ENCODE peak calls at places on chromosomes 12 and 14, in eight cellular contexts. X, I, B, F, P, Y, L and R are unnamed samples.

GRCh38 chr12:51980051-51980808 is 26.5 kb upstream of the TAMALIN start:
- DNase-seq in X (peak), I (peak), B (peak), F (peak), P (peak), Y (peak), L (peak), R (peak)

GRCh38 chr12:18146375-18146774 is 56.4 kb upstream of the RERGL start:
- DNase-seq in X (no peak), I (no peak), B (peak), F (no peak), P (no peak), Y (no peak), L (no peak), R (no peak)

GRCh38 chr14:45891417-45892080 is 638.5 kb upstream of the MIS18BP1 start:
- DNase-seq in X (no peak), I (no peak), B (no peak), F (peak), P (no peak), Y (peak), L (peak), R (no peak)

GRCh38 chr12:19421503-19422282 is 17.6 kb upstream of the AEBP2 start:
- DNase-seq in X (no peak), I (no peak), B (no peak), F (no peak), P (no peak), Y (no peak), L (no peak), R (no peak)

GRCh38 chr12:1584326-1584725 is 10.1 kb downstream of the FBXL14 start:
- DNase-seq in X (no peak), I (no peak), B (no peak), F (no peak), P (no peak), Y (no peak), L (no peak), R (no peak)

GRCh38 chr14:52413729-52414453 is 99.8 kb downstream of the PTGER2 start:
- DNase-seq in X (no peak), I (no peak), B (peak), F (no peak), P (no peak), Y (no peak), L (no peak), R (no peak)

GRCh38 chr12:121120323-121120722 is 12.4 kb upstream of the P2RX7 start:
- DNase-seq in X (no peak), I (no peak), B (peak), F (no peak), P (no peak), Y (no peak), L (no peak), R (no peak)

GRCh38 chr14:69328765-69329164 is 68.8 kb downstream of the GALNT16 start:
- DNase-seq in X (no peak), I (no peak), B (no peak), F (no peak), P (no peak), Y (no peak), L (no peak), R (no peak)

GRCh38 chr14:76720382-76720813 is 40.9 kb upstream of the VASH1 start:
- DNase-seq in X (peak), I (peak), B (no peak), F (peak), P (no peak), Y (no peak), L (peak), R (no peak)

GRCh38 chr12:76195920-76196319 is 111.4 kb upstream of the NAP1L1 start:
- DNase-seq in X (no peak), I (no peak), B (no peak), F (no peak), P (no peak), Y (no peak), L (no peak), R (no peak)

GRCh38 chr12:122827258-122827657 is 8.0 kb upstream of the HIP1R start:
- DNase-seq in X (no peak), I (no peak), B (no peak), F (no peak), P (no peak), Y (no peak), L (no peak), R (peak)

GRCh38 chr14:63624203-63624602 is 17.5 kb downstream of the WDR89 start:
- DNase-seq in X (no peak), I (no peak), B (no peak), F (no peak), P (no peak), Y (no peak), L (no peak), R (no peak)

GRCh38 chr14:23590198-23590597 is 11.6 kb upstream of the JPH4 start:
- DNase-seq in X (no peak), I (no peak), B (no peak), F (no peak), P (no peak), Y (no peak), L (no peak), R (no peak)

GRCh38 chr12:119363490-119363889 is 29.0 kb downstream of the CCDC60 start:
- DNase-seq in X (no peak), I (no peak), B (no peak), F (no peak), P (no peak), Y (no peak), L (peak), R (no peak)

GRCh38 chr12:84599539-84599938 is 313.1 kb downstream of the SLC6A15 start:
- DNase-seq in X (no peak), I (no peak), B (peak), F (peak), P (no peak), Y (peak), L (peak), R (no peak)

GRCh38 chr12:3164454-3165310 is 87.5 kb downstream of the TSPAN9 start:
- DNase-seq in X (no peak), I (peak), B (no peak), F (peak), P (no peak), Y (no peak), L (no peak), R (no peak)

GRCh38 chr12:105357162-105357691 is 26.7 kb downstream of the C12orf75 start:
- DNase-seq in X (peak), I (no peak), B (peak), F (peak), P (no peak), Y (no peak), L (no peak), R (peak)

GRCh38 chr12:51941669-51942455 is 9.6 kb upstream of the ACVR1B start:
- DNase-seq in X (no peak), I (no peak), B (no peak), F (no peak), P (no peak), Y (no peak), L (no peak), R (no peak)

GRCh38 chr14:92958373-92959188 is 35.6 kb downstream of the CHGA start:
- DNase-seq in X (no peak), I (no peak), B (no peak), F (no peak), P (no peak), Y (no peak), L (no peak), R (no peak)

GRCh38 chr14:84751745-84752144 is 778.2 kb upstream of the FLRT2 start:
- DNase-seq in X (no peak), I (no peak), B (no peak), F (no peak), P (no peak), Y (no peak), L (no peak), R (no peak)

GRCh38 chr14:69615471-69616407 is 4.3 kb downstream of the SUSD6 start:
- DNase-seq in X (peak), I (peak), B (peak), F (no peak), P (no peak), Y (no peak), L (no peak), R (peak)

GRCh38 chr14:69712637-69713088 is 54.3 kb upstream of the SRSF5 start:
- DNase-seq in X (no peak), I (peak), B (no peak), F (no peak), P (no peak), Y (peak), L (peak), R (no peak)

GRCh38 chr12:112977641-112978040 is 678 bp upstream of the OAS2 start:
- DNase-seq in X (no peak), I (no peak), B (peak), F (no peak), P (no peak), Y (no peak), L (no peak), R (no peak)

GRCh38 chr12:14885718-14886201 is at the start of gene MGP:
- DNase-seq in X (no peak), I (peak), B (peak), F (peak), P (no peak), Y (peak), L (no peak), R (no peak)

GRCh38 chr14:75661499-75661814 is 411 bp downstream of the TTLL5 start:
- DNase-seq in X (no peak), I (no peak), B (no peak), F (no peak), P (no peak), Y (no peak), L (no peak), R (no peak)

GRCh38 chr12:101305226-101305779 is 25.4 kb downstream of the UTP20 start:
- DNase-seq in X (no peak), I (no peak), B (no peak), F (no peak), P (no peak), Y (no peak), L (no peak), R (no peak)

GRCh38 chr12:121085113-121085841 is 46.2 kb upstream of the OASL start:
- DNase-seq in X (no peak), I (no peak), B (peak), F (no peak), P (no peak), Y (no peak), L (no peak), R (no peak)

GRCh38 chr12:89156324-89156723 is 196.0 kb downstream of the DUSP6 start:
- DNase-seq in X (no peak), I (peak), B (peak), F (no peak), P (no peak), Y (no peak), L (no peak), R (no peak)

GRCh38 chr12:102022286-102022685 is 39.5 kb downstream of the WASHC3 start:
- DNase-seq in X (no peak), I (no peak), B (no peak), F (no peak), P (no peak), Y (no peak), L (no peak), R (no peak)

GRCh38 chr12:54439521-54440255 is 20.6 kb upstream of the ITGA5 start:
- DNase-seq in X (peak), I (peak), B (peak), F (peak), P (peak), Y (no peak), L (peak), R (peak)

GRCh38 chr12:62468394-62468793 is 1.8 kb downstream of the MON2 start:
- DNase-seq in X (no peak), I (no peak), B (peak), F (no peak), P (no peak), Y (no peak), L (no peak), R (peak)

GRCh38 chr14:55383541-55384140 is 28.0 kb downstream of the ATG14 start:
- DNase-seq in X (no peak), I (no peak), B (no peak), F (no peak), P (no peak), Y (no peak), L (no peak), R (no peak)

GRCh38 chr14:36517242-36518030 is 2.6 kb downstream of the NKX2-1 start:
- DNase-seq in X (no peak), I (no peak), B (no peak), F (no peak), P (no peak), Y (no peak), L (peak), R (no peak)

GRCh38 chr14:99309220-99309766 is 37.3 kb upstream of the BCL11B start:
- DNase-seq in X (no peak), I (no peak), B (no peak), F (no peak), P (no peak), Y (no peak), L (no peak), R (no peak)

GRCh38 chr12:16880864-16881285 is 274.9 kb upstream of the LMO3 start:
- DNase-seq in X (no peak), I (no peak), B (no peak), F (peak), P (no peak), Y (no peak), L (peak), R (no peak)

GRCh38 chr12:55068416-55069010 is 48.7 kb downstream of the NEUROD4 start:
- DNase-seq in X (peak), I (peak), B (peak), F (peak), P (peak), Y (no peak), L (peak), R (peak)

GRCh38 chr12:113397497-113398197 is 6.0 kb downstream of the SDS start:
- DNase-seq in X (no peak), I (no peak), B (no peak), F (no peak), P (no peak), Y (no peak), L (no peak), R (no peak)

GRCh38 chr12:114686421-114687268 is 2.7 kb upstream of the TBX3 start:
- DNase-seq in X (no peak), I (no peak), B (no peak), F (no peak), P (no peak), Y (no peak), L (peak), R (no peak)

GRCh38 chr14:21092147-21093011 is 6.1 kb downstream of the ZNF219 start:
- DNase-seq in X (peak), I (peak), B (peak), F (peak), P (peak), Y (peak), L (peak), R (peak)

GRCh38 chr12:104930388-104931326 is 27.4 kb downstream of the SLC41A2 start:
- DNase-seq in X (no peak), I (peak), B (peak), F (no peak), P (no peak), Y (no peak), L (no peak), R (no peak)

GRCh38 chr12:66819587-66819986 is 140.7 kb upstream of the GRIP1 start:
- DNase-seq in X (no peak), I (no peak), B (no peak), F (no peak), P (no peak), Y (no peak), L (no peak), R (no peak)

GRCh38 chr12:66823857-66824570 is 145.1 kb upstream of the GRIP1 start:
- DNase-seq in X (no peak), I (no peak), B (no peak), F (peak), P (peak), Y (peak), L (no peak), R (no peak)

GRCh38 chr12:66822961-66823360 is 144.1 kb upstream of the GRIP1 start:
- DNase-seq in X (no peak), I (no peak), B (no peak), F (no peak), P (no peak), Y (no peak), L (no peak), R (no peak)
- H3K4me2 ChIP-seq in X (no peak), I (no peak), B (no peak), F (no peak), P (no peak), Y (peak), L (no peak), R (no peak)

GRCh38 chr14:104882991-104883660 is 18.1 kb downstream of the CEP170B start:
- DNase-seq in X (no peak), I (no peak), B (no peak), F (no peak), P (no peak), Y (no peak), L (no peak), R (no peak)
- H3K4me2 ChIP-seq in X (no peak), I (no peak), B (no peak), F (no peak), P (no peak), Y (no peak), L (no peak), R (no peak)

GRCh38 chr12:24555730-24556129 is 393.2 kb downstream of the BCAT1 start:
- DNase-seq in X (no peak), I (no peak), B (no peak), F (no peak), P (no peak), Y (no peak), L (no peak), R (no peak)
- H3K4me2 ChIP-seq in X (no peak), I (no peak), B (no peak), F (no peak), P (no peak), Y (no peak), L (no peak), R (no peak)

GRCh38 chr12:103748002-103748401 is 93.0 kb downstream of the NT5DC3 start:
- DNase-seq in X (no peak), I (no peak), B (no peak), F (no peak), P (no peak), Y (peak), L (no peak), R (no peak)
- H3K4me2 ChIP-seq in X (no peak), I (no peak), B (no peak), F (no peak), P (no peak), Y (peak), L (no peak), R (no peak)

DNA sequence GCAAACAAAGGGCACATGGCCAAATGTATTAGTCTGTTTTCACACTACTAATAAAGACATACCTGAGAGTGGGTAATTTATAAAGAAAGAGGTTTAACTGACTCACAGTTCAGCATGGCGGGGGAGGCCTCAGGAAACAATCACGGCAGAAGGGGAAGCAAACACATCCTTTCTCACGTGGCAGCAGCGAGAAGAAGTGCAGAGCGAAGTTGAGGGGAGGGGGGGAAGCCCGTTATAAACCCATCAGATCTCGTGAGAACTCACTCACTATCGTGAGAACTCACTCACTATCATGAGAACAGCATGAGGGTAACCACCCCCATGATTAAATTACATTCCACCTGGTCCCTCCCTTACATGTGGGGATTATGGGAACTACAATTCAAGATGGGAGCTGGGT is 66.1 kb downstream of the ST8SIA1 start:
- DNase-seq in X (no peak), I (peak), B (no peak), F (no peak), P (no peak), Y (no peak), L (no peak), R (no peak)
- H3K4me2 ChIP-seq in X (no peak), I (no peak), B (no peak), F (no peak), P (no peak), Y (no peak), L (no peak), R (no peak)

GRCh38 chr14:101845896-101846295 is 84.4 kb downstream of the PPP2R5C start:
- DNase-seq in X (no peak), I (no peak), B (no peak), F (no peak), P (no peak), Y (no peak), L (no peak), R (peak)
- H3K4me2 ChIP-seq in X (peak), I (no peak), B (no peak), F (no peak), P (no peak), Y (no peak), L (no peak), R (peak)

GRCh38 chr12:82685721-82686222 is 934 bp upstream of the TMTC2 start:
- DNase-seq in X (peak), I (peak), B (peak), F (peak), P (peak), Y (peak), L (peak), R (peak)

GRCh38 chr12:82686223-82687019 is at the start of gene TMTC2:
- DNase-seq in X (peak), I (peak), B (peak), F (peak), P (peak), Y (peak), L (peak), R (peak)

GRCh38 chr12:82688035-82688501 is 1.4 kb downstream of the TMTC2 start:
- DNase-seq in X (peak), I (peak), B (peak), F (peak), P (peak), Y (no peak), L (no peak), R (no peak)

GRCh38 chr12:82687020-82687951 is 580 bp downstream of the TMTC2 start:
- DNase-seq in X (peak), I (no peak), B (peak), F (peak), P (peak), Y (peak), L (peak), R (peak)

GRCh38 chr12:82688619-82689018 is 1.9 kb downstream of the TMTC2 start:
- DNase-seq in X (no peak), I (no peak), B (no peak), F (no peak), P (no peak), Y (no peak), L (no peak), R (no peak)
- H3K4me2 ChIP-seq in X (peak), I (peak), B (peak), F (peak), P (peak), Y (peak), L (peak), R (peak)

GRCh38 chr14:61482348-61483206 is 161.2 kb downstream of the PRKCH start:
- DNase-seq in X (no peak), I (no peak), B (no peak), F (no peak), P (no peak), Y (no peak), L (no peak), R (no peak)
- H3K4me2 ChIP-seq in X (no peak), I (no peak), B (no peak), F (no peak), P (no peak), Y (no peak), L (no peak), R (no peak)